ENCODE peak calls at places on chromosomes 6 and 20, in six cellular contexts. One of them, this sample, is unnamed.

GRCh38 chr6:11766056-11766455 is 12.5 kb downstream of the ADTRP start:
- DNase-seq in NT2/D1: no peak
- DNase-seq in CD8-positive, alpha-beta memory T cell: no peak
- DNase-seq in mesenchymal stem cell: peak; percentile 56
- DNase-seq in small intestine: no peak
- DNase-seq in prostate gland: no peak
- DNase-seq in this sample: no peak

GRCh38 chr20:60053125-60053812 is 95.0 kb downstream of the CDH26 start:
- DNase-seq in small intestine: no peak
- DNase-seq in CD8-positive, alpha-beta memory T cell: no peak
- DNase-seq in prostate gland: peak; percentile 63
- DNase-seq in mesenchymal stem cell: no peak
- DNase-seq in NT2/D1: no peak
- DNase-seq in this sample: peak; percentile 59

GRCh38 chr20:17835240-17835940 is 133.2 kb downstream of the SNX5 start:
- DNase-seq in small intestine: no peak
- DNase-seq in prostate gland: no peak
- DNase-seq in mesenchymal stem cell: peak; percentile 83
- DNase-seq in NT2/D1: no peak
- DNase-seq in CD8-positive, alpha-beta memory T cell: no peak
- DNase-seq in this sample: no peak

GRCh38 chr6:169833258-169833794 is 81.9 kb downstream of the ERMARD start:
- DNase-seq in small intestine: no peak
- DNase-seq in CD8-positive, alpha-beta memory T cell: no peak
- DNase-seq in prostate gland: no peak
- DNase-seq in mesenchymal stem cell: no peak
- DNase-seq in NT2/D1: no peak
- DNase-seq in this sample: no peak

GRCh38 chr20:58131581-58132142 is 96.8 kb downstream of the ANKRD60 start:
- DNase-seq in mesenchymal stem cell: no peak
- DNase-seq in CD8-positive, alpha-beta memory T cell: no peak
- DNase-seq in prostate gland: no peak
- DNase-seq in small intestine: no peak
- DNase-seq in NT2/D1: no peak
- DNase-seq in this sample: peak; percentile 97

GRCh38 chr6:113855500-113856010 is 1.6 kb upstream of the MARCKS start:
- DNase-seq in small intestine: peak; percentile 34
- DNase-seq in mesenchymal stem cell: peak; percentile 67
- DNase-seq in NT2/D1: no peak
- DNase-seq in prostate gland: no peak
- DNase-seq in CD8-positive, alpha-beta memory T cell: no peak
- DNase-seq in this sample: peak; percentile 56

GRCh38 chr20:38180781-38181180 is 15.7 kb upstream of the TGM2 start:
- DNase-seq in small intestine: no peak
- DNase-seq in CD8-positive, alpha-beta memory T cell: no peak
- DNase-seq in NT2/D1: no peak
- DNase-seq in prostate gland: no peak
- DNase-seq in mesenchymal stem cell: no peak
- DNase-seq in this sample: peak; percentile 85

GRCh38 chr6:152355166-152355565 is 282.0 kb downstream of the SYNE1 start:
- DNase-seq in small intestine: no peak
- DNase-seq in NT2/D1: no peak
- DNase-seq in mesenchymal stem cell: no peak
- DNase-seq in prostate gland: no peak
- DNase-seq in CD8-positive, alpha-beta memory T cell: no peak
- DNase-seq in this sample: no peak

GRCh38 chr6:73393278-73393677 is 1.4 kb upstream of the DDX43 start:
- DNase-seq in small intestine: no peak
- DNase-seq in prostate gland: no peak
- DNase-seq in CD8-positive, alpha-beta memory T cell: no peak
- DNase-seq in mesenchymal stem cell: no peak
- DNase-seq in NT2/D1: no peak
- DNase-seq in this sample: no peak

GRCh38 chr6:127582777-127583462 is 5.9 kb downstream of the C6orf58 start:
- DNase-seq in prostate gland: no peak
- DNase-seq in CD8-positive, alpha-beta memory T cell: no peak
- DNase-seq in mesenchymal stem cell: peak; percentile 57
- DNase-seq in small intestine: no peak
- DNase-seq in NT2/D1: no peak
- DNase-seq in this sample: no peak

GRCh38 chr20:59120491-59120890 is 43.1 kb upstream of the ZNF831 start:
- DNase-seq in NT2/D1: no peak
- DNase-seq in small intestine: no peak
- DNase-seq in CD8-positive, alpha-beta memory T cell: peak; percentile 69
- DNase-seq in mesenchymal stem cell: no peak
- DNase-seq in prostate gland: no peak
- DNase-seq in this sample: no peak

GRCh38 chr6:135521431-135521830 is 23.9 kb upstream of the AHI1 start:
- DNase-seq in prostate gland: no peak
- DNase-seq in NT2/D1: no peak
- DNase-seq in CD8-positive, alpha-beta memory T cell: no peak
- DNase-seq in small intestine: no peak
- DNase-seq in mesenchymal stem cell: peak; percentile 56
- DNase-seq in this sample: peak; percentile 41

GRCh38 chr6:111540971-111541719 is 58.1 kb upstream of the REV3L start:
- DNase-seq in NT2/D1: no peak
- DNase-seq in small intestine: no peak
- DNase-seq in mesenchymal stem cell: no peak
- DNase-seq in CD8-positive, alpha-beta memory T cell: no peak
- DNase-seq in prostate gland: no peak
- DNase-seq in this sample: peak; percentile 91

GRCh38 chr20:39269031-39269461 is 306.9 kb downstream of the DHX35 start:
- DNase-seq in small intestine: peak; percentile 28
- DNase-seq in mesenchymal stem cell: peak; percentile 7
- DNase-seq in prostate gland: peak; percentile 40
- DNase-seq in NT2/D1: no peak
- DNase-seq in CD8-positive, alpha-beta memory T cell: no peak
- DNase-seq in this sample: peak; percentile 72

GRCh38 chr6:23728707-23729106 is 397.3 kb upstream of the NRSN1 start:
- DNase-seq in mesenchymal stem cell: peak; percentile 39
- DNase-seq in prostate gland: peak; percentile 34
- DNase-seq in small intestine: peak; percentile 34
- DNase-seq in NT2/D1: no peak
- DNase-seq in CD8-positive, alpha-beta memory T cell: no peak
- DNase-seq in this sample: no peak

GRCh38 chr6:37826188-37826587 is 6.7 kb downstream of the ZFAND3 start:
- DNase-seq in small intestine: no peak
- DNase-seq in mesenchymal stem cell: peak; percentile 43
- DNase-seq in CD8-positive, alpha-beta memory T cell: no peak
- DNase-seq in prostate gland: no peak
- DNase-seq in NT2/D1: no peak
- DNase-seq in this sample: no peak

GRCh38 chr6:135018961-135019360 is 35.7 kb downstream of the HBS1L start:
- DNase-seq in CD8-positive, alpha-beta memory T cell: no peak
- DNase-seq in NT2/D1: no peak
- DNase-seq in mesenchymal stem cell: no peak
- DNase-seq in small intestine: no peak
- DNase-seq in prostate gland: no peak
- DNase-seq in this sample: no peak

GRCh38 chr6:153956807-153957206 is 82.2 kb upstream of the OPRM1 start:
- DNase-seq in small intestine: no peak
- DNase-seq in prostate gland: no peak
- DNase-seq in CD8-positive, alpha-beta memory T cell: no peak
- DNase-seq in NT2/D1: no peak
- DNase-seq in mesenchymal stem cell: peak; percentile 84
- DNase-seq in this sample: no peak

GRCh38 chr6:69581576-69581975 is 215.2 kb downstream of the LMBRD1 start:
- DNase-seq in CD8-positive, alpha-beta memory T cell: no peak
- DNase-seq in prostate gland: no peak
- DNase-seq in small intestine: no peak
- DNase-seq in NT2/D1: no peak
- DNase-seq in mesenchymal stem cell: no peak
- DNase-seq in this sample: no peak

GRCh38 chr6:118580585-118581419 is 32.7 kb downstream of the PLN start:
- DNase-seq in small intestine: peak; percentile 77
- DNase-seq in prostate gland: peak; percentile 14
- DNase-seq in CD8-positive, alpha-beta memory T cell: peak; percentile 38
- DNase-seq in mesenchymal stem cell: peak; percentile 79
- DNase-seq in NT2/D1: peak; percentile 40
- DNase-seq in this sample: peak; percentile 47
- H3K9me3 ChIP-seq in small intestine: no peaks in the 10 kb centered on the region
- H3K9me3 ChIP-seq in prostate gland: no peaks in the 10 kb centered on the region
- H3K9me3 ChIP-seq in CD8-positive, alpha-beta memory T cell: peaks cover 8% of the 10 kb centered on the region
- H3K9me3 ChIP-seq in mesenchymal stem cell: peaks cover 16% of the 10 kb centered on the region
- H3K9me3 ChIP-seq in NT2/D1: peaks cover 44% of the 10 kb centered on the region
- H3K9me3 ChIP-seq in this sample: peaks cover 4% of the 10 kb centered on the region

DNA sequence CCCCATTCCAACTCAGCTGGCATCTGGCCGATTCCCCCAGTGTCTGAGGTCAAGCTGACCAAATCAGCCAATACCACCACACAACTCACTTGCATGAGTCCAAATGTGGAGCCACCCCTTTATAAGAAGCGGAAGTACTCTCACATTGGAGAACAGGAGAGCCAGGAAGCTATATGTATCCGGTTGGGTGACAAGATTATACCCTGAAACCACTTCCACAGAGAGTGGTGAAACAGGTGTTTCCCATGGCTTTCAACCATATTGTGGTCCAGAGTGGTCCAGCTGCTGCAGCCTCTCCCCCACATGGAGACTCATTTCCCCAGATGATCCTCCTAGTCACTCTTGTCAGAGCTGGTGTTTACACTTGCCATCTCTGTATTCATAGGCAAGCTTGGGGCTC is 24.0 kb upstream of the SERINC1 start:
- DNase-seq in mesenchymal stem cell: no peak
- DNase-seq in small intestine: no peak
- DNase-seq in CD8-positive, alpha-beta memory T cell: no peak
- DNase-seq in NT2/D1: no peak
- DNase-seq in prostate gland: no peak
- DNase-seq in this sample: peak; percentile 29
- H3K9me3 ChIP-seq in mesenchymal stem cell: peaks cover 44% of the 10 kb centered on the region
- H3K9me3 ChIP-seq in small intestine: peaks cover 2% of the 10 kb centered on the region
- H3K9me3 ChIP-seq in CD8-positive, alpha-beta memory T cell: peaks cover 14% of the 10 kb centered on the region
- H3K9me3 ChIP-seq in NT2/D1: peaks cover 44% of the 10 kb centered on the region
- H3K9me3 ChIP-seq in prostate gland: no peaks in the 10 kb centered on the region
- H3K9me3 ChIP-seq in this sample: no peaks in the 10 kb centered on the region

GRCh38 chr6:16292942-16293341 is 54.6 kb downstream of the GMPR start:
- DNase-seq in mesenchymal stem cell: no peak
- DNase-seq in CD8-positive, alpha-beta memory T cell: no peak
- DNase-seq in prostate gland: no peak
- DNase-seq in NT2/D1: no peak
- DNase-seq in small intestine: no peak
- DNase-seq in this sample: no peak
- H3K9me3 ChIP-seq in mesenchymal stem cell: no peaks in the 10 kb centered on the region
- H3K9me3 ChIP-seq in CD8-positive, alpha-beta memory T cell: no peaks in the 10 kb centered on the region
- H3K9me3 ChIP-seq in prostate gland: no peaks in the 10 kb centered on the region
- H3K9me3 ChIP-seq in NT2/D1: no peaks in the 10 kb centered on the region
- H3K9me3 ChIP-seq in small intestine: no peaks in the 10 kb centered on the region
- H3K9me3 ChIP-seq in this sample: no peaks in the 10 kb centered on the region

GRCh38 chr6:71556141-71556540 is 267.5 kb downstream of the OGFRL1 start:
- DNase-seq in small intestine: no peak
- DNase-seq in CD8-positive, alpha-beta memory T cell: no peak
- DNase-seq in mesenchymal stem cell: no peak
- DNase-seq in prostate gland: no peak
- DNase-seq in NT2/D1: no peak
- DNase-seq in this sample: no peak

GRCh38 chr6:71558974-71559373 is 270.4 kb downstream of the OGFRL1 start:
- DNase-seq in small intestine: no peak
- DNase-seq in prostate gland: no peak
- DNase-seq in mesenchymal stem cell: no peak
- DNase-seq in CD8-positive, alpha-beta memory T cell: no peak
- DNase-seq in NT2/D1: no peak
- DNase-seq in this sample: no peak
- H3K9me3 ChIP-seq in small intestine: peaks cover 3% of the 10 kb centered on the region
- H3K9me3 ChIP-seq in prostate gland: no peaks in the 10 kb centered on the region
- H3K9me3 ChIP-seq in mesenchymal stem cell: peaks cover 37% of the 10 kb centered on the region
- H3K9me3 ChIP-seq in CD8-positive, alpha-beta memory T cell: no peaks in the 10 kb centered on the region
- H3K9me3 ChIP-seq in NT2/D1: peaks cover 20% of the 10 kb centered on the region
- H3K9me3 ChIP-seq in this sample: peaks cover 11% of the 10 kb centered on the region

GRCh38 chr6:28188111-28188979 is 36.7 kb upstream of the ZSCAN9 start:
- DNase-seq in small intestine: no peak
- DNase-seq in prostate gland: no peak
- DNase-seq in mesenchymal stem cell: no peak
- DNase-seq in CD8-positive, alpha-beta memory T cell: no peak
- DNase-seq in NT2/D1: no peak
- DNase-seq in this sample: no peak
- H3K9me3 ChIP-seq in small intestine: peaks cover 1% of the 10 kb centered on the region
- H3K9me3 ChIP-seq in prostate gland: no peaks in the 10 kb centered on the region
- H3K9me3 ChIP-seq in mesenchymal stem cell: peaks cover 80% of the 10 kb centered on the region
- H3K9me3 ChIP-seq in CD8-positive, alpha-beta memory T cell: peaks cover 29% of the 10 kb centered on the region
- H3K9me3 ChIP-seq in NT2/D1: peaks cover 35% of the 10 kb centered on the region
- H3K9me3 ChIP-seq in this sample: peaks cover 6% of the 10 kb centered on the region

DNA sequence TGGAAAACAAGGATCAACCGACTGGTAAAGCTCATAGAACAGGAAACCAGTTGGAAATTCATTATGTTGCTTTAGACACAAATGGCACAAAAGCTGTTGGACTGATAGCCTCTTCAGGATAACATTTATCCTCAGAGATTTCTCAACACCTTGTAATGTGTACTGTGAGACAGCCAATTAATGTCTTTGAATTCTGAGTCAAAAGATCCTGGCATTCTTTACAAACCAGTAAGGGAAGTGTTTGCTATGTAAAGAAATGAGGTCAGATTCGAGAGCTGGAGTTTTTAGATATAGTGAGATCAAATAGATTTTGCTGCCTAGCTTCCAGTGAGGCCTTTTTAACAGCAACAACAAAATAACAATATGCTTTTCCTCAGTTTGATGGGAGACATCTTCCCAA is 439.2 kb downstream of the C6orf118 start:
- DNase-seq in small intestine: no peak
- DNase-seq in NT2/D1: no peak
- DNase-seq in mesenchymal stem cell: no peak
- DNase-seq in CD8-positive, alpha-beta memory T cell: no peak
- DNase-seq in prostate gland: no peak
- DNase-seq in this sample: no peak
- H3K9me3 ChIP-seq in small intestine: no peaks in the 10 kb centered on the region
- H3K9me3 ChIP-seq in NT2/D1: peaks cover 4% of the 10 kb centered on the region
- H3K9me3 ChIP-seq in mesenchymal stem cell: peaks cover 4% of the 10 kb centered on the region
- H3K9me3 ChIP-seq in CD8-positive, alpha-beta memory T cell: no peaks in the 10 kb centered on the region
- H3K9me3 ChIP-seq in prostate gland: no peaks in the 10 kb centered on the region
- H3K9me3 ChIP-seq in this sample: no peaks in the 10 kb centered on the region

This sample was measured in SJCRH30.